ENCODE peak calls at places on chromosomes 2 and 18, in eight cellular contexts. One of them, this sample, is unnamed.

GRCh38 chr2:99552529-99552928 is 62.7 kb upstream of the REV1 start:
- DNase-seq in IMR-90: no peak
- DNase-seq in heart right ventricle: peak; percentile 56
- DNase-seq in cardiac muscle cell: no peak
- DNase-seq in keratinocyte: no peak
- DNase-seq in gastrocnemius medialis: no peak
- DNase-seq in psoas muscle: no peak
- DNase-seq in fibroblast of lung: no peak
- DNase-seq in this sample: no peak

GRCh38 chr2:163802289-163802688 is 66.5 kb upstream of the FIGN start:
- DNase-seq in IMR-90: no peak
- DNase-seq in heart right ventricle: no peak
- DNase-seq in cardiac muscle cell: no peak
- DNase-seq in keratinocyte: no peak
- DNase-seq in gastrocnemius medialis: no peak
- DNase-seq in psoas muscle: no peak
- DNase-seq in fibroblast of lung: no peak
- DNase-seq in this sample: no peak

GRCh38 chr2:73162856-73163521 is 39.4 kb upstream of the NOTO start:
- DNase-seq in IMR-90: no peak
- DNase-seq in heart right ventricle: no peak
- DNase-seq in cardiac muscle cell: no peak
- DNase-seq in keratinocyte: no peak
- DNase-seq in gastrocnemius medialis: no peak
- DNase-seq in psoas muscle: no peak
- DNase-seq in fibroblast of lung: no peak
- DNase-seq in this sample: no peak

GRCh38 chr2:167052825-167053224 is 164.5 kb downstream of the XIRP2 start:
- DNase-seq in IMR-90: peak; percentile 84
- DNase-seq in heart right ventricle: no peak
- DNase-seq in cardiac muscle cell: no peak
- DNase-seq in keratinocyte: no peak
- DNase-seq in gastrocnemius medialis: no peak
- DNase-seq in psoas muscle: no peak
- DNase-seq in fibroblast of lung: peak; percentile 84
- DNase-seq in this sample: peak; percentile 7

GRCh38 chr2:84788498-84788897 is 92.4 kb downstream of the TRABD2A start:
- DNase-seq in IMR-90: no peak
- DNase-seq in heart right ventricle: no peak
- DNase-seq in cardiac muscle cell: no peak
- DNase-seq in keratinocyte: no peak
- DNase-seq in gastrocnemius medialis: no peak
- DNase-seq in psoas muscle: no peak
- DNase-seq in fibroblast of lung: no peak
- DNase-seq in this sample: no peak

GRCh38 chr2:66481100-66481549 is 46.2 kb downstream of the MEIS1 start:
- DNase-seq in IMR-90: peak; percentile 84
- DNase-seq in heart right ventricle: no peak
- DNase-seq in cardiac muscle cell: peak; percentile 92
- DNase-seq in keratinocyte: no peak
- DNase-seq in gastrocnemius medialis: no peak
- DNase-seq in psoas muscle: no peak
- DNase-seq in fibroblast of lung: peak; percentile 47
- DNase-seq in this sample: no peak

GRCh38 chr18:53909668-53910067 is 314.8 kb downstream of the MBD2 start:
- DNase-seq in IMR-90: peak; percentile 1
- DNase-seq in heart right ventricle: no peak
- DNase-seq in cardiac muscle cell: no peak
- DNase-seq in keratinocyte: no peak
- DNase-seq in gastrocnemius medialis: no peak
- DNase-seq in psoas muscle: no peak
- DNase-seq in fibroblast of lung: no peak
- DNase-seq in this sample: no peak

GRCh38 chr2:8676191-8676914 is 5.5 kb upstream of the ID2 start:
- DNase-seq in IMR-90: peak; percentile 78
- DNase-seq in heart right ventricle: peak; percentile 88
- DNase-seq in cardiac muscle cell: peak; percentile 70
- DNase-seq in keratinocyte: no peak
- DNase-seq in gastrocnemius medialis: peak; percentile 86
- DNase-seq in psoas muscle: peak; percentile 90
- DNase-seq in fibroblast of lung: peak; percentile 86
- DNase-seq in this sample: no peak

GRCh38 chr2:64052468-64053241 is 33.4 kb upstream of the VPS54 start:
- DNase-seq in IMR-90: peak; percentile 5
- DNase-seq in heart right ventricle: no peak
- DNase-seq in cardiac muscle cell: no peak
- DNase-seq in keratinocyte: no peak
- DNase-seq in gastrocnemius medialis: no peak
- DNase-seq in psoas muscle: no peak
- DNase-seq in fibroblast of lung: no peak
- DNase-seq in this sample: no peak

GRCh38 chr2:50529600-50530218 is 502.2 kb downstream of the NRXN1 start:
- DNase-seq in IMR-90: peak; percentile 71
- DNase-seq in heart right ventricle: no peak
- DNase-seq in cardiac muscle cell: peak; percentile 64
- DNase-seq in keratinocyte: no peak
- DNase-seq in gastrocnemius medialis: no peak
- DNase-seq in psoas muscle: no peak
- DNase-seq in fibroblast of lung: peak; percentile 71
- DNase-seq in this sample: no peak

GRCh38 chr2:147989809-147990403 is 30.6 kb downstream of the ORC4 start:
- DNase-seq in IMR-90: peak; percentile 72
- DNase-seq in heart right ventricle: no peak
- DNase-seq in cardiac muscle cell: peak; percentile 18
- DNase-seq in keratinocyte: no peak
- DNase-seq in gastrocnemius medialis: no peak
- DNase-seq in psoas muscle: no peak
- DNase-seq in fibroblast of lung: peak; percentile 80
- DNase-seq in this sample: peak; percentile 9

GRCh38 chr2:47218066-47218581 is 63.0 kb upstream of the STPG4 start:
- DNase-seq in IMR-90: no peak
- DNase-seq in heart right ventricle: no peak
- DNase-seq in cardiac muscle cell: no peak
- DNase-seq in keratinocyte: no peak
- DNase-seq in gastrocnemius medialis: no peak
- DNase-seq in psoas muscle: no peak
- DNase-seq in fibroblast of lung: no peak
- DNase-seq in this sample: no peak

GRCh38 chr18:12571617-12572016 is 86.3 kb downstream of the SPIRE1 start:
- DNase-seq in IMR-90: no peak
- DNase-seq in heart right ventricle: no peak
- DNase-seq in cardiac muscle cell: no peak
- DNase-seq in keratinocyte: no peak
- DNase-seq in gastrocnemius medialis: no peak
- DNase-seq in psoas muscle: no peak
- DNase-seq in fibroblast of lung: no peak
- DNase-seq in this sample: no peak

GRCh38 chr2:129849559-129850160 is 129.8 kb upstream of the RAB6C start:
- DNase-seq in IMR-90: peak; percentile 78
- DNase-seq in heart right ventricle: no peak
- DNase-seq in cardiac muscle cell: peak; percentile 77
- DNase-seq in keratinocyte: peak; percentile 19
- DNase-seq in gastrocnemius medialis: no peak
- DNase-seq in psoas muscle: no peak
- DNase-seq in fibroblast of lung: peak; percentile 86
- DNase-seq in this sample: peak; percentile 18

GRCh38 chr2:73939419-73939818 is 12.7 kb downstream of the DGUOK start:
- DNase-seq in IMR-90: peak; percentile 50
- DNase-seq in heart right ventricle: no peak
- DNase-seq in cardiac muscle cell: no peak
- DNase-seq in keratinocyte: peak; percentile 91
- DNase-seq in gastrocnemius medialis: peak; percentile 50
- DNase-seq in psoas muscle: peak; percentile 55
- DNase-seq in fibroblast of lung: peak; percentile 71
- DNase-seq in this sample: no peak

GRCh38 chr2:112794131-112794733 is 9.9 kb upstream of the IL1A start:
- DNase-seq in IMR-90: peak; percentile 96
- DNase-seq in heart right ventricle: no peak
- DNase-seq in cardiac muscle cell: no peak
- DNase-seq in keratinocyte: peak; percentile 98
- DNase-seq in gastrocnemius medialis: peak; percentile 18
- DNase-seq in psoas muscle: no peak
- DNase-seq in fibroblast of lung: peak; percentile 97
- DNase-seq in this sample: no peak

DNA sequence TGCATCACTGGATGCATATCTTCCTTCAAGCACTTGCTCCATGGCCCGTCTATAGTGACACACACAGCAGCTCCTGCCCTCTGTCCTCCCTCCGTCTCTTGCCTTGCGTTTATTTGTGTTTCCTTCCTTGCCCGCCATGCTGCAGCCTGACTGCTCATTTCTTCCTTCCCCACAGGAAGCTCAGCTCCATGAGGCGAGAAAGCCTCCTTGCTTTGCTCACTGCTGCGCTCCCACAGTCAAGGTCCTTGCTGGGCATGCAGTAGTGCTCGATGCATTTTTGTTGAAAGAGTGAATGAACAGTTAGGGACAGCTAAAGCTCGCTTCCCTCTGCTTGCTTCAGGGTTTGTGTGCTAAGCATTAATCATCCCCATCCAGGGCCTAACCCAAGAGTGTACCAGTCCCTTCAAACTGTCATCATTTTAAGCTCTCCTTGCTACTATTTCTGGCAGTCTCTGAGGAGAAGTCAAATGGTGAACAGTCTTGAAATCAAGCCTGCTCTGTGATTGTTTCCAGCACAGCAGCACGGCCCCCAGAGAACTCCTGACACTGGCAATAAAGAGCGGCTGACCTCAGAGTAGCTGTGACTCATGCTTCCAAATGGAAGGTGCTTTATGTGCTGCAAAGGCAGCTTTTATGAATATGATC is 171.7 kb upstream of the SOX11 start:
- DNase-seq in IMR-90: peak; percentile 4
- DNase-seq in heart right ventricle: no peak
- DNase-seq in cardiac muscle cell: peak; percentile 88
- DNase-seq in keratinocyte: no peak
- DNase-seq in gastrocnemius medialis: peak; percentile 49
- DNase-seq in psoas muscle: no peak
- DNase-seq in fibroblast of lung: peak; percentile 55
- DNase-seq in this sample: peak; percentile 51
- H3K4me3 ChIP-seq in IMR-90: no peak overlapping the region
- H3K4me3 ChIP-seq in heart right ventricle: no peak overlapping the region
- H3K4me3 ChIP-seq in cardiac muscle cell: no peak overlapping the region
- H3K4me3 ChIP-seq in keratinocyte: no peak overlapping the region
- H3K4me3 ChIP-seq in gastrocnemius medialis: no peak overlapping the region
- H3K4me3 ChIP-seq in psoas muscle: no peak overlapping the region
- H3K4me3 ChIP-seq in fibroblast of lung: no peak overlapping the region
- H3K4me3 ChIP-seq in this sample: no peak overlapping the region

GRCh38 chr2:178716394-178716793 is 90.8 kb downstream of the TTN start:
- DNase-seq in IMR-90: no peak
- DNase-seq in heart right ventricle: no peak
- DNase-seq in cardiac muscle cell: no peak
- DNase-seq in keratinocyte: no peak
- DNase-seq in gastrocnemius medialis: no peak
- DNase-seq in psoas muscle: no peak
- DNase-seq in fibroblast of lung: no peak
- DNase-seq in this sample: no peak

GRCh38 chr2:178718988-178719387 is 88.2 kb downstream of the TTN start:
- DNase-seq in IMR-90: no peak
- DNase-seq in heart right ventricle: no peak
- DNase-seq in cardiac muscle cell: no peak
- DNase-seq in keratinocyte: no peak
- DNase-seq in gastrocnemius medialis: no peak
- DNase-seq in psoas muscle: no peak
- DNase-seq in fibroblast of lung: no peak
- DNase-seq in this sample: no peak

GRCh38 chr2:178718283-178718682 is 88.9 kb downstream of the TTN start:
- DNase-seq in IMR-90: no peak
- DNase-seq in heart right ventricle: no peak
- DNase-seq in cardiac muscle cell: no peak
- DNase-seq in keratinocyte: no peak
- DNase-seq in gastrocnemius medialis: no peak
- DNase-seq in psoas muscle: no peak
- DNase-seq in fibroblast of lung: no peak
- DNase-seq in this sample: no peak

GRCh38 chr2:178715366-178715765 is 91.9 kb downstream of the TTN start:
- DNase-seq in IMR-90: no peak
- DNase-seq in heart right ventricle: no peak
- DNase-seq in cardiac muscle cell: no peak
- DNase-seq in keratinocyte: no peak
- DNase-seq in gastrocnemius medialis: no peak
- DNase-seq in psoas muscle: no peak
- DNase-seq in fibroblast of lung: no peak
- DNase-seq in this sample: no peak
- TF ChIP-seq CTCF in IMR-90: no peak
- TF ChIP-seq CTCF in heart right ventricle: no peak
- TF ChIP-seq CTCF in cardiac muscle cell: no peak
- TF ChIP-seq CTCF in keratinocyte: no peak
- TF ChIP-seq CTCF in gastrocnemius medialis: no peak
- TF ChIP-seq CTCF in psoas muscle: no peak
- TF ChIP-seq CTCF in fibroblast of lung: no peak
- TF ChIP-seq CTCF in this sample: no peak

GRCh38 chr2:181483221-181483620 is 26.0 kb downstream of the ITGA4 start:
- DNase-seq in IMR-90: no peak
- DNase-seq in heart right ventricle: no peak
- DNase-seq in cardiac muscle cell: no peak
- DNase-seq in keratinocyte: no peak
- DNase-seq in gastrocnemius medialis: no peak
- DNase-seq in psoas muscle: no peak
- DNase-seq in fibroblast of lung: no peak
- DNase-seq in this sample: no peak
- H3K36me3 ChIP-seq in IMR-90: no peaks in the 10 kb centered on the region
- H3K36me3 ChIP-seq in heart right ventricle: no peaks in the 10 kb centered on the region
- H3K36me3 ChIP-seq in cardiac muscle cell: no peaks in the 10 kb centered on the region
- H3K36me3 ChIP-seq in keratinocyte: no peaks in the 10 kb centered on the region
- H3K36me3 ChIP-seq in gastrocnemius medialis: no peaks in the 10 kb centered on the region
- H3K36me3 ChIP-seq in psoas muscle: no peaks in the 10 kb centered on the region
- H3K36me3 ChIP-seq in fibroblast of lung: peaks cover 4% of the 10 kb centered on the region
- H3K36me3 ChIP-seq in this sample: no peaks in the 10 kb centered on the region

GRCh38 chr18:48629730-48630324 is 91.0 kb downstream of the CTIF start:
- DNase-seq in IMR-90: peak; percentile 100
- DNase-seq in heart right ventricle: no peak
- DNase-seq in cardiac muscle cell: no peak
- DNase-seq in keratinocyte: no peak
- DNase-seq in gastrocnemius medialis: no peak
- DNase-seq in psoas muscle: no peak
- DNase-seq in fibroblast of lung: peak; percentile 94
- DNase-seq in this sample: peak; percentile 86
- H3K4me3 ChIP-seq in IMR-90: no peak overlapping the region
- H3K4me3 ChIP-seq in heart right ventricle: no peak overlapping the region
- H3K4me3 ChIP-seq in cardiac muscle cell: no peak overlapping the region
- H3K4me3 ChIP-seq in keratinocyte: no peak overlapping the region
- H3K4me3 ChIP-seq in gastrocnemius medialis: no peak overlapping the region
- H3K4me3 ChIP-seq in psoas muscle: no peak overlapping the region
- H3K4me3 ChIP-seq in fibroblast of lung: no peak overlapping the region
- H3K4me3 ChIP-seq in this sample: no peak overlapping the region

GRCh38 chr2:103289101-103289725 is 527.4 kb downstream of the TMEM182 start:
- DNase-seq in IMR-90: no peak
- DNase-seq in heart right ventricle: no peak
- DNase-seq in cardiac muscle cell: no peak
- DNase-seq in keratinocyte: no peak
- DNase-seq in gastrocnemius medialis: no peak
- DNase-seq in psoas muscle: no peak
- DNase-seq in fibroblast of lung: no peak
- DNase-seq in this sample: no peak
- TF ChIP-seq CTCF in IMR-90: no peak
- TF ChIP-seq CTCF in heart right ventricle: no peak
- TF ChIP-seq CTCF in cardiac muscle cell: peak; percentile 11
- TF ChIP-seq CTCF in keratinocyte: no peak
- TF ChIP-seq CTCF in gastrocnemius medialis: no peak
- TF ChIP-seq CTCF in psoas muscle: no peak
- TF ChIP-seq CTCF in fibroblast of lung: no peak
- TF ChIP-seq CTCF in this sample: peak; percentile 15

This sample was measured in kidney epithelial cell.